ENCODE peak calls at places on chromosomes 6 and 20, in five cellular contexts. B is SJSA1, A is uterus, Y is fibroblast of lung, S is cardiac muscle cell. G is an unnamed sample.
A peak's percentile ranks its signal among the peaks of the same experiment; 100 is the strongest.

GRCh38 chr6:111949546-111949945 is 76.3 kb upstream of the FYN start:
- DNase-seq in B (no peak), S (no peak), A (no peak), Y (no peak), G (no peak)

GRCh38 chr20:51446656-51447055 is 95.9 kb downstream of the NFATC2 start:
- DNase-seq in B (peak; percentile 93), Y (peak; percentile 81), S (peak; percentile 60), A (peak; percentile 69), G (peak; percentile 47)

GRCh38 chr6:20866038-20866437 is 331.8 kb downstream of the CDKAL1 start:
- DNase-seq in S (no peak), Y (no peak), B (no peak), A (no peak), G (no peak)

GRCh38 chr20:51667491-51667890 is 100.7 kb downstream of the ATP9A start:
- DNase-seq in B (no peak), Y (no peak), A (no peak), S (no peak), G (no peak)

GRCh38 chr20:35461620-35462019 is 6.2 kb downstream of the CEP250 start:
- DNase-seq in S (peak; percentile 17), A (no peak), Y (peak; percentile 49), B (no peak), G (no peak)

GRCh38 chr6:27280064-27280539 is 32.0 kb downstream of the POM121L2 start:
- DNase-seq in A (no peak), Y (peak; percentile 52), S (peak; percentile 49), B (no peak), G (no peak)

GRCh38 chr6:81148726-81149125 is 603.8 kb downstream of the TENT5A start:
- DNase-seq in Y (peak; percentile 83), S (peak; percentile 21), B (no peak), A (no peak), G (no peak)

GRCh38 chr6:114064862-114065261 is 93.9 kb upstream of the HDAC2 start:
- DNase-seq in Y (no peak), B (no peak), A (no peak), S (no peak), G (no peak)

GRCh38 chr6:129317931-129318820 is 391.8 kb downstream of the ARHGAP18 start:
- DNase-seq in B (no peak), Y (peak; percentile 47), A (peak; percentile 21), S (peak; percentile 81), G (no peak)

GRCh38 chr20:9018346-9018745 is 50.5 kb upstream of the PLCB4 start:
- DNase-seq in B (no peak), S (no peak), A (no peak), Y (no peak), G (no peak)

GRCh38 chr6:82040405-82041221 is 206.9 kb downstream of the IBTK start:
- DNase-seq in S (peak; percentile 76), Y (peak; percentile 48), A (peak; percentile 27), B (peak; percentile 47), G (no peak)

GRCh38 chr6:3390698-3391097 is 66.2 kb downstream of the SLC22A23 start:
- DNase-seq in A (no peak), S (peak; percentile 88), Y (peak; percentile 98), B (no peak), G (peak; percentile 79)

GRCh38 chr6:99522531-99522930 is 7.3 kb upstream of the USP45 start:
- DNase-seq in B (no peak), S (peak; percentile 76), A (no peak), Y (peak; percentile 67), G (peak; percentile 22)

GRCh38 chr20:4795394-4795793 is 73.7 kb downstream of the PRND start:
- DNase-seq in S (peak; percentile 74), A (no peak), B (peak; percentile 54), Y (peak; percentile 61), G (no peak)

GRCh38 chr6:157821342-157822033 is 1.6 kb upstream of the SNX9 start:
- DNase-seq in Y (no peak), B (no peak), S (no peak), A (no peak), G (no peak)

GRCh38 chr20:48822178-48822577 is 5.6 kb downstream of the PREX1 start:
- DNase-seq in Y (no peak), S (no peak), A (no peak), B (no peak), G (no peak)

GRCh38 chr6:144145546-144145945 is 4.8 kb upstream of the STX11 start:
- DNase-seq in Y (no peak), B (no peak), S (no peak), A (no peak), G (no peak)

GRCh38 chr6:135306740-135307420 is 125.8 kb downstream of the MYB start:
- DNase-seq in S (peak; percentile 41), A (no peak), B (no peak), Y (no peak), G (no peak)

GRCh38 chr20:17657079-17657825 is 24.8 kb downstream of the RRBP1 start:
- DNase-seq in S (no peak), Y (no peak), A (peak; percentile 7), B (no peak), G (no peak)

GRCh38 chr20:63305393-63305792 is 12.4 kb downstream of the COL20A1 start:
- DNase-seq in B (no peak), Y (no peak), A (no peak), S (no peak), G (no peak)

GRCh38 chr20:56420028-56420427 is 8.0 kb downstream of the CASS4 start:
- DNase-seq in B (no peak), S (no peak), Y (no peak), A (no peak), G (no peak)
- H3K4me1 ChIP-seq in B (peaks cover 21% of the 10 kb centered on the region), S (no peaks in the 10 kb centered on the region), Y (peaks cover 38% of the 10 kb centered on the region), A (no peaks in the 10 kb centered on the region), G (no peaks in the 10 kb centered on the region)

GRCh38 chr20:47246061-47246460 is 110.4 kb downstream of the ZMYND8 start:
- DNase-seq in B (no peak), S (no peak), Y (no peak), A (no peak), G (no peak)
- H3K4me1 ChIP-seq in B (peaks cover 17% of the 10 kb centered on the region), S (no peaks in the 10 kb centered on the region), Y (no peaks in the 10 kb centered on the region), A (no peaks in the 10 kb centered on the region), G (no peaks in the 10 kb centered on the region)

GRCh38 chr20:57947421-57948176 is 237.8 kb upstream of the PMEPA1 start:
- DNase-seq in S (no peak), Y (peak; percentile 92), A (no peak), B (no peak), G (no peak)

GRCh38 chr20:57950764-57951163 is 240.9 kb upstream of the PMEPA1 start:
- DNase-seq in A (no peak), Y (no peak), S (no peak), B (no peak), G (no peak)

GRCh38 chr20:57951549-57951948 is 241.7 kb upstream of the PMEPA1 start:
- DNase-seq in S (no peak), Y (no peak), A (no peak), B (no peak), G (no peak)

GRCh38 chr20:57946559-57947315 is 236.9 kb upstream of the PMEPA1 start:
- DNase-seq in A (no peak), B (no peak), S (no peak), Y (no peak), G (no peak)

DNA sequence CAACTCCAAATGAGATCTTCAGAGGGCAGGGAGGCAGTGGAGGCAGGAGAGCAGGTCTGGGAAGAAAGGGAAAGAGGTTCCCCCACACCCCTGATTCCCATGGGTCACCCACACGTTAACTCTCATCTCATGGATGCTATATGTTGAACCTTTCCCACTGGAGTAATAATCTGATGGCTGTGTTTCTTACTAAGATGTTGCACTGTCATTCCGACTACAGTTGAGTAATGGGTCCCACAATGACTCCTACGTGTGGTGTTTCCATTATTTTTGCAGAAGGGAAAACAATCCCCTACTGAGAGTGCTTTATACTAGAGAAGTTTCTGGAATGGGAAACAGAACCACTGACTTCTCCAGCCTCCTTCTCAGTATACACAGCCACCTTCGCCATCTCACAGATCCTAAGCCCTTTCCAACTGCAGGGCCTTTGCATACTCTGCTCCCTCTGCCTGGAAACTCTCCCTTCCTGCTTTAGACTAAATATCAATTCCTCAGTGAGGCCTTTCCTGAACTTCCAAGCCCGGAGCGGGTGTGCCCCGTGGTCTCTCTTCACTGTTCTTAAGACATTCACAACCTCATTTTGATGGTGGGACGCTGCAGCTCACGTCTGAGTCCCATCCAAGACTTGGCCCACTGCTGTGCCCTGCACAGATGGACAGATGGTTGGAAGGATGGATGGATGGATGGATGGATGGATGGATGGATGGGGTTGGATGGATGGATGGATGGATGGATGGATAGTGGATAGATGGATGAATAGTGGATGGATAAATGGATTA is 238.6 kb upstream of the PMEPA1 start:
- DNase-seq in S (no peak), B (no peak), A (no peak), Y (peak; percentile 78), G (no peak)
- H3K4me1 ChIP-seq in S (no peaks in the 10 kb centered on the region), B (peaks cover 15% of the 10 kb centered on the region), A (no peaks in the 10 kb centered on the region), Y (no peaks in the 10 kb centered on the region), G (no peaks in the 10 kb centered on the region)

GRCh38 chr6:147561742-147562141 is 53.3 kb downstream of the SAMD5 start:
- DNase-seq in S (no peak), Y (no peak), A (no peak), B (no peak), G (no peak)
- H3K4me1 ChIP-seq in S (no peaks in the 10 kb centered on the region), Y (no peaks in the 10 kb centered on the region), A (peaks cover 3% of the 10 kb centered on the region), B (peaks cover 9% of the 10 kb centered on the region), G (peaks cover 6% of the 10 kb centered on the region)

GRCh38 chr6:45428734-45429133 is 51.0 kb upstream of the SUPT3H start:
- DNase-seq in S (no peak), Y (no peak), B (no peak), A (no peak), G (no peak)
- H3K4me1 ChIP-seq in S (peaks cover 5% of the 10 kb centered on the region), Y (peaks cover 6% of the 10 kb centered on the region), B (peaks cover 21% of the 10 kb centered on the region), A (peaks cover 3% of the 10 kb centered on the region), G (peaks cover 4% of the 10 kb centered on the region)

GRCh38 chr6:170283212-170284081 is 7.4 kb downstream of the DLL1 start:
- DNase-seq in A (no peak), S (no peak), Y (no peak), B (no peak), G (no peak)
- H3K4me1 ChIP-seq in A (peaks cover 7% of the 10 kb centered on the region), S (peaks cover 13% of the 10 kb centered on the region), Y (peaks cover 3% of the 10 kb centered on the region), B (no peaks in the 10 kb centered on the region), G (peaks cover 15% of the 10 kb centered on the region)

DNA sequence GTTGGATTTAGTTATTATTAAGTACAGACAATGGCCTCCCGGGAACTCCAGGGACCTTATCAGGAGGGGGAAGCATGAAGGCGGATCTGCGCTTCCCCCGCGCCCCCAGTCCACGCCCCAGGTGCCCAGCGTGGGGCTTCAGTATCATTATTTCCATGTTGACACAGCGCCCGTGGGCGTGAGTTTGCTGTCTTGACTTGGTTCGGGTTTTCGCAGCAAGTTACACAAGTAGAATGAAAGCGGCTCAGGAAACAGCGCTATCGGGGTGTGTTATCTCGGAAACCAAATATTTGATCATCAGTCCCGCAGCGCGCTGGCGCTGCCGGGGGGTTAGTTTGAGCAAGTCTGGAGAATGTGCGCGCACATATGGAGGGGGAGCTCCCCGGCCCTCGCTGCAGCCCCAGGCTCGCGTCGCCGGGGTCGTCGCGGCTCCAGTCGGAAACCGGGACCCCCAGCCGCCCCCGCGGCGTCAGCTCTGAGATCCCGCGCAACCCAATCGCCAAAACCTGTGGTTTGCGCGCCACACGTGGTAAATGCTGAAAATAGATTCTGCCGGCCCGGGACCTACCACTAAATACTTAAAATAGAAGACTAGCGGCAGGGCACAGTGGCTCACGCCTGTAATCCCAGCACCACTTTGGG is 2.2 kb downstream of the BMP7 start:
- DNase-seq in B (no peak), A (no peak), Y (no peak), S (no peak), G (no peak)
- H3K4me1 ChIP-seq in B (peaks cover 19% of the 10 kb centered on the region), A (peaks cover 16% of the 10 kb centered on the region), Y (no peaks in the 10 kb centered on the region), S (peaks cover 45% of the 10 kb centered on the region), G (no peaks in the 10 kb centered on the region)

G was measured in psoas muscle.